ENCODE peak calls at places on chromosomes 4 and X, in seven cellular contexts. N is mucosa of descending colon, W is AG10803, I is choroid plexus epithelial cell, E is RWPE1, Y is ovary, U is AG09309. S is an unnamed sample.

GRCh38 chrX:135985123-135985973 is at the start of gene SLC9A6:
- DNase-seq in E (peak; percentile 66), I (peak; percentile 41), U (no peak), N (peak; percentile 79), Y (peak; percentile 80), W (peak; percentile 35), S (peak; percentile 69)

GRCh38 chr4:71380721-71381120 is 41.9 kb downstream of the SLC4A4 start:
- DNase-seq in N (no peak), U (peak; percentile 52), W (peak; percentile 65), E (no peak), I (peak; percentile 3), Y (no peak), S (no peak)

GRCh38 chrX:73214366-73215094 is at the start of gene NAP1L2:
- DNase-seq in W (peak; percentile 0), Y (peak; percentile 22), E (no peak), N (peak; percentile 27), I (peak; percentile 9), U (no peak), S (peak; percentile 24)

GRCh38 chr4:14167876-14168510 is 540.5 kb upstream of the BOD1L1 start:
- DNase-seq in N (no peak), E (peak; percentile 24), Y (no peak), I (peak; percentile 28), U (no peak), W (no peak), S (no peak)

GRCh38 chr4:93183589-93183988 is 645.0 kb upstream of the ATOH1 start:
- DNase-seq in W (no peak), Y (no peak), N (no peak), U (no peak), I (peak; percentile 5), E (peak; percentile 12), S (no peak)

GRCh38 chr4:77931452-77932135 is 69.0 kb downstream of the MRPL1 start:
- DNase-seq in U (peak; percentile 23), W (peak; percentile 55), I (peak; percentile 82), Y (no peak), N (no peak), E (peak; percentile 23), S (no peak)

GRCh38 chrX:19799319-19800182 is 87.8 kb downstream of the SH3KBP1 start:
- DNase-seq in Y (no peak), I (peak; percentile 33), U (no peak), N (no peak), W (peak; percentile 72), E (no peak), S (no peak)

GRCh38 chr4:168540865-168541607 is 44.2 kb downstream of the PALLD start:
- DNase-seq in E (no peak), U (peak; percentile 64), Y (no peak), W (no peak), I (no peak), N (no peak), S (no peak)

GRCh38 chrX:72029473-72030411 is 102.0 kb downstream of the RTL5 start:
- DNase-seq in I (peak; percentile 73), U (peak; percentile 28), E (peak; percentile 53), W (peak; percentile 65), Y (no peak), N (no peak), S (no peak)

GRCh38 chr4:68410149-68410548 is 37.1 kb upstream of the TMPRSS11E start:
- DNase-seq in W (no peak), Y (no peak), I (no peak), E (no peak), N (no peak), U (no peak), S (no peak)

GRCh38 chr4:25816591-25817058 is 46.2 kb downstream of the SEL1L3 start:
- DNase-seq in E (no peak), Y (no peak), N (no peak), W (no peak), I (no peak), U (no peak), S (no peak)

GRCh38 chr4:112266823-112267222 is 18.9 kb downstream of the TIFA start:
- DNase-seq in I (peak; percentile 71), U (no peak), N (no peak), E (no peak), Y (no peak), W (peak; percentile 33), S (no peak)
- TF ChIP-seq CTCF in I (peak; percentile 64), U (peak; percentile 45), N (no peak), E (peak; percentile 27), Y (peak; percentile 38), W (peak; percentile 54), S (peak; percentile 39)

DNA sequence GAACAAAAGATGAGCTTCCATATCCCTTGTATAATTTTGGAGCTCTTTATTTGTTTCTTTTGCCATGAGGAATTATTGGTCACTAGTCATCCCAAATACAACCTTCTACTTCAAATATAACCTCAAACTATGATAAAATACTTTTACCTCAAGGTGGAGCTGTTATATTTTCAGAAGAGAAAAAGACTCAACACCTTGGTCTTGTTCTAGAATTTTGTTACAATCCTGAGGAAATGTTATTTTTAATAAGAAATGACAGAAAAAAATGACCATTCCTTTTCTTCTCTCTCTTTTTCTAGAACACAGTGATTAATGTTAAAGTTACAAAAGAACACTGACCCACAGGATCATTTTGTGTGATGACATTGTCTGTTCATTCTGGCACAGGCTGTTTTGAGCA is 159.5 kb upstream of the CTSO start:
- DNase-seq in Y (no peak), W (no peak), N (no peak), U (no peak), E (no peak), I (no peak), S (no peak)
- TF ChIP-seq CTCF in Y (no peak), W (no peak), N (no peak), U (peak; percentile 28), E (peak; percentile 27), I (peak; percentile 27), S (no peak)

GRCh38 chr4:188879598-188879997 is 740.4 kb downstream of the TRIML1 start:
- DNase-seq in W (no peak), U (no peak), N (no peak), Y (no peak), I (no peak), E (no peak), S (no peak)
- TF ChIP-seq CTCF in W (no peak), U (no peak), N (no peak), Y (no peak), I (no peak), E (no peak), S (no peak)

GRCh38 chrX:118839334-118839958 is 15.8 kb downstream of the ZCCHC12 start:
- DNase-seq in Y (peak; percentile 74), E (peak; percentile 26), N (peak; percentile 84), I (peak; percentile 63), W (peak; percentile 26), U (no peak), S (peak; percentile 69)
- TF ChIP-seq CTCF in Y (peak; percentile 41), E (peak; percentile 66), N (peak; percentile 65), I (peak; percentile 58), W (peak; percentile 47), U (peak; percentile 61), S (peak; percentile 48)

GRCh38 chr4:4858527-4858926 is 938 bp upstream of the MSX1 start:
- DNase-seq in Y (no peak), N (no peak), E (no peak), W (no peak), U (no peak), I (no peak), S (no peak)
- TF ChIP-seq CTCF in Y (no peak), N (no peak), E (no peak), W (no peak), U (no peak), I (no peak), S (no peak)

DNA sequence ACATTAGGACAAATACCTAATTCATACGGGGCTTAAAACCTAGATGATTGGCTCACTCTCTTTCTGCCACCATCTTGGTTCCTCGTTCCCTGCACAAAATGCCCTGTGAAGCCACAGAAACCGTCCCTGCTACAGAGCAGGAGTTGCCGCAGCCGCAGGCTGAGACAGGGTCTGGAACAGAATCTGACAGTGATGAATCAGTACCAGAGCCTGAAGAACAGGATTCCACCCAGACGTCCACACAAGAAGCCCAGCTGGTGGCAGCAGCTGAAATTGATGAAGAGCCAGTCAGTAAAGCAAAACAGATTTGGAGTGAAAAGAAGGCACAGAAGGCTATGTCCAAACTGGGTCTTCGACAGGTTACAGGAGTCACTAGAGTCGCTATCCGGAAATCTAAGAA is 34.3 kb downstream of the TRIM61 start:
- DNase-seq in N (no peak), W (no peak), I (no peak), E (no peak), U (no peak), Y (no peak), S (no peak)
- TF ChIP-seq CTCF in N (no peak), W (no peak), I (no peak), E (no peak), U (no peak), Y (no peak), S (no peak)

GRCh38 chrX:107429090-107429489 is 20.4 kb upstream of the FRMPD3 start:
- DNase-seq in Y (no peak), W (peak; percentile 23), E (no peak), U (no peak), I (peak; percentile 38), N (peak; percentile 24), S (no peak)
- TF ChIP-seq CTCF in Y (no peak), W (peak; percentile 43), E (no peak), U (peak; percentile 35), I (peak; percentile 48), N (no peak), S (no peak)

S was measured in CD8-positive, alpha-beta T cell.